ENCODE peak calls at places on chromosome 6, in ten cellular contexts. One of them, this sample, is unnamed.

GRCh38 chr6:107098436-107099307 is 16.6 kb downstream of the BEND3 start:
- DNase-seq in bronchial epithelial cell: no peak
- DNase-seq in ovary: no peak
- DNase-seq in AG10803: no peak
- DNase-seq in fibroblast of mammary gland: no peak
- DNase-seq in lung: no peak
- DNase-seq in cardiac muscle cell: peak; percentile 28
- DNase-seq in astrocyte of the spinal cord: no peak
- DNase-seq in A549: no peak
- DNase-seq in right atrium auricular region: no peak
- DNase-seq in this sample: peak; percentile 32

GRCh38 chr6:161137839-161138544 is 135.9 kb downstream of the AGPAT4 start:
- DNase-seq in ovary: no peak
- DNase-seq in cardiac muscle cell: no peak
- DNase-seq in A549: no peak
- DNase-seq in bronchial epithelial cell: peak; percentile 97
- DNase-seq in astrocyte of the spinal cord: peak; percentile 32
- DNase-seq in fibroblast of mammary gland: peak; percentile 73
- DNase-seq in AG10803: peak; percentile 12
- DNase-seq in right atrium auricular region: peak; percentile 21
- DNase-seq in lung: no peak
- DNase-seq in this sample: peak; percentile 17

GRCh38 chr6:117615981-117616961 is 14.0 kb upstream of the GOPC start:
- DNase-seq in fibroblast of mammary gland: no peak
- DNase-seq in bronchial epithelial cell: no peak
- DNase-seq in right atrium auricular region: no peak
- DNase-seq in lung: no peak
- DNase-seq in AG10803: peak; percentile 68
- DNase-seq in cardiac muscle cell: no peak
- DNase-seq in astrocyte of the spinal cord: peak; percentile 85
- DNase-seq in A549: no peak
- DNase-seq in ovary: no peak
- DNase-seq in this sample: peak; percentile 77

GRCh38 chr6:108174371-108175175 is 8.8 kb downstream of the NR2E1 start:
- DNase-seq in A549: no peak
- DNase-seq in right atrium auricular region: no peak
- DNase-seq in AG10803: peak; percentile 25
- DNase-seq in cardiac muscle cell: peak; percentile 84
- DNase-seq in fibroblast of mammary gland: peak; percentile 26
- DNase-seq in lung: no peak
- DNase-seq in ovary: no peak
- DNase-seq in astrocyte of the spinal cord: peak; percentile 36
- DNase-seq in bronchial epithelial cell: peak; percentile 29
- DNase-seq in this sample: peak; percentile 52

GRCh38 chr6:13946506-13946905 is 21.8 kb downstream of the RNF182 start:
- DNase-seq in right atrium auricular region: no peak
- DNase-seq in A549: no peak
- DNase-seq in bronchial epithelial cell: no peak
- DNase-seq in ovary: no peak
- DNase-seq in lung: no peak
- DNase-seq in cardiac muscle cell: no peak
- DNase-seq in fibroblast of mammary gland: no peak
- DNase-seq in AG10803: no peak
- DNase-seq in astrocyte of the spinal cord: no peak
- DNase-seq in this sample: no peak

GRCh38 chr6:165218816-165219215 is 90.6 kb downstream of the C6orf118 start:
- DNase-seq in fibroblast of mammary gland: peak; percentile 86
- DNase-seq in lung: no peak
- DNase-seq in AG10803: peak; percentile 65
- DNase-seq in A549: no peak
- DNase-seq in cardiac muscle cell: no peak
- DNase-seq in bronchial epithelial cell: peak; percentile 77
- DNase-seq in right atrium auricular region: no peak
- DNase-seq in astrocyte of the spinal cord: no peak
- DNase-seq in ovary: no peak
- DNase-seq in this sample: peak; percentile 5

GRCh38 chr6:56595490-56596122 is 47.1 kb downstream of the DST start:
- DNase-seq in bronchial epithelial cell: peak; percentile 65
- DNase-seq in A549: peak; percentile 5
- DNase-seq in AG10803: peak; percentile 68
- DNase-seq in ovary: peak; percentile 40
- DNase-seq in fibroblast of mammary gland: peak; percentile 63
- DNase-seq in lung: no peak
- DNase-seq in cardiac muscle cell: peak; percentile 60
- DNase-seq in right atrium auricular region: no peak
- DNase-seq in astrocyte of the spinal cord: peak; percentile 46
- DNase-seq in this sample: peak; percentile 58

GRCh38 chr6:113076116-113076515 is 729.0 kb downstream of the RFPL4B start:
- DNase-seq in astrocyte of the spinal cord: no peak
- DNase-seq in lung: no peak
- DNase-seq in fibroblast of mammary gland: no peak
- DNase-seq in right atrium auricular region: no peak
- DNase-seq in A549: no peak
- DNase-seq in ovary: no peak
- DNase-seq in AG10803: peak; percentile 57
- DNase-seq in cardiac muscle cell: no peak
- DNase-seq in bronchial epithelial cell: no peak
- DNase-seq in this sample: no peak

GRCh38 chr6:15299430-15300131 is 53.7 kb downstream of the JARID2 start:
- DNase-seq in AG10803: no peak
- DNase-seq in fibroblast of mammary gland: no peak
- DNase-seq in ovary: no peak
- DNase-seq in astrocyte of the spinal cord: no peak
- DNase-seq in lung: no peak
- DNase-seq in right atrium auricular region: peak; percentile 78
- DNase-seq in bronchial epithelial cell: no peak
- DNase-seq in A549: no peak
- DNase-seq in cardiac muscle cell: no peak
- DNase-seq in this sample: peak; percentile 49

GRCh38 chr6:71134929-71135642 is 153.5 kb upstream of the OGFRL1 start:
- DNase-seq in astrocyte of the spinal cord: no peak
- DNase-seq in ovary: no peak
- DNase-seq in bronchial epithelial cell: no peak
- DNase-seq in AG10803: no peak
- DNase-seq in lung: no peak
- DNase-seq in cardiac muscle cell: no peak
- DNase-seq in fibroblast of mammary gland: no peak
- DNase-seq in A549: no peak
- DNase-seq in right atrium auricular region: no peak
- DNase-seq in this sample: peak; percentile 21

GRCh38 chr6:139161169-139161568 is 26.3 kb downstream of the HECA start:
- DNase-seq in AG10803: peak; percentile 58
- DNase-seq in ovary: no peak
- DNase-seq in astrocyte of the spinal cord: peak; percentile 75
- DNase-seq in right atrium auricular region: no peak
- DNase-seq in bronchial epithelial cell: peak; percentile 61
- DNase-seq in fibroblast of mammary gland: peak; percentile 61
- DNase-seq in cardiac muscle cell: no peak
- DNase-seq in A549: no peak
- DNase-seq in lung: peak; percentile 29
- DNase-seq in this sample: peak; percentile 38

GRCh38 chr6:163132050-163132750 is 282.3 kb upstream of the QKI start:
- DNase-seq in ovary: no peak
- DNase-seq in A549: no peak
- DNase-seq in lung: no peak
- DNase-seq in astrocyte of the spinal cord: peak; percentile 35
- DNase-seq in cardiac muscle cell: peak; percentile 27
- DNase-seq in fibroblast of mammary gland: peak; percentile 39
- DNase-seq in right atrium auricular region: no peak
- DNase-seq in bronchial epithelial cell: no peak
- DNase-seq in AG10803: no peak
- DNase-seq in this sample: peak; percentile 31

GRCh38 chr6:132789398-132789780 is 9.0 kb downstream of the SLC18B1 start:
- DNase-seq in ovary: no peak
- DNase-seq in cardiac muscle cell: no peak
- DNase-seq in lung: no peak
- DNase-seq in bronchial epithelial cell: no peak
- DNase-seq in AG10803: no peak
- DNase-seq in A549: no peak
- DNase-seq in astrocyte of the spinal cord: no peak
- DNase-seq in right atrium auricular region: no peak
- DNase-seq in fibroblast of mammary gland: no peak
- DNase-seq in this sample: no peak

DNA sequence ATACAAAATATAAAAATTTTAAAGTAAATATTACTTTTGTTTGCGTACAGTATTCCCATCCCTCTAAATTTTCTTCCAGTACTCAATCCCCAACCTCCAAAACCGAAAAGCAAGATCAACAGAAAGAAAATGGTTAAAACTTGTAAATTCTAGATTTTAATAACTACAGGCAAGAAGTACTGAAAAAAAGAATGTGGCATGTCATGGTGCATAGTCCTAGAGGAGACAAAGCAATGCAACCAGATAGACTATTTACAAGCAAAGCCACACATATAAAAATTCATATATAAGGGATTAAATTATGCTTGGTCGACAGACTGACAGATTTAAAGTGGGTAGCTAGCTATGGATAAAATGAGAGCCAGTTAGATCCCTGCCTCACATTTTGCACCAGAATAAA is 56.5 kb upstream of the HFE start:
- DNase-seq in right atrium auricular region: no peak
- DNase-seq in lung: no peak
- DNase-seq in AG10803: no peak
- DNase-seq in A549: no peak
- DNase-seq in astrocyte of the spinal cord: no peak
- DNase-seq in cardiac muscle cell: no peak
- DNase-seq in bronchial epithelial cell: no peak
- DNase-seq in ovary: no peak
- DNase-seq in fibroblast of mammary gland: peak; percentile 15
- DNase-seq in this sample: no peak
- H3K4me3 ChIP-seq in right atrium auricular region: no peak overlapping the region
- H3K4me3 ChIP-seq in lung: no peak overlapping the region
- H3K4me3 ChIP-seq in AG10803: no peak overlapping the region
- H3K4me3 ChIP-seq in A549: peak overlapping the region; percentile 56
- H3K4me3 ChIP-seq in astrocyte of the spinal cord: peak overlapping the region; percentile 67
- H3K4me3 ChIP-seq in cardiac muscle cell: peak overlapping the region; percentile 47
- H3K4me3 ChIP-seq in bronchial epithelial cell: no peak overlapping the region
- H3K4me3 ChIP-seq in ovary: no peak overlapping the region
- H3K4me3 ChIP-seq in fibroblast of mammary gland: peak overlapping the region; percentile 76
- H3K4me3 ChIP-seq in this sample: no peak overlapping the region

DNA sequence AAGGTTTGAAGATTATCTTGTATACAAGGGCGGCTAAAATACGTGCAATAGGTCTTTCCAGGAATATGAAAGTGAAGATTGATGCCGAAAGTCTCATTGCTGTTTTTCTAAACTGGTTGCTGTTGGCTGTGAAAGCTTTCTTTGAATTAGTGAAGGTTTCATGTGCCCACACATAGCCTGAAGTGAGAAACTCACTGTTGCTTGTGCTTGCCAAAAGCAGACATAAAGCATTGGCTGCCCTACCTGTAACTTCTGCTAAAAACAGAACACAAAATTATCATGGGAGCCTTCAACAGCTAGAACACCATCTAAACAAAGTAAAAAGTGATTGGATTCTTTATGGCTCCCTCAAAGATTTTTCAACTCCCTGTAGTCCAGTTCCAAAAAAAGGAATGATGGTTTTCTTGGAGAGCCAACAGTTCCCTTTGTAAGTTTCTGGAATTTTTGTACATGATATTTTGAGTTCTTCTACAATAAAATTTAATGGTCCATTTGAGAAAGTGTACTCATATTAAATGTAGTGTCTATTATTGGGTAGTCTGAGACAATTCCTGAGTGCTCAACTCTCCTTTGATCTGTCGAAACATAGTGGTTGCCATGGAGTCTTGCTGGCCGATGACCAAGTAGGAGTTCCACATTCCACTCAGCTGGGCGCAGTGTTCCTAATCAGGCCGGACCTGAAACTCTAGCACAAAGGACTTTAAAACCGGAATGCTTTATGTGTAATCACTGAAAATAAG is 68.5 kb downstream of the PLEKHG1 start:
- DNase-seq in fibroblast of mammary gland: peak; percentile 72
- DNase-seq in cardiac muscle cell: peak; percentile 93
- DNase-seq in bronchial epithelial cell: peak; percentile 94
- DNase-seq in astrocyte of the spinal cord: peak; percentile 90
- DNase-seq in lung: peak; percentile 92
- DNase-seq in ovary: peak; percentile 93
- DNase-seq in AG10803: peak; percentile 82
- DNase-seq in A549: peak; percentile 6
- DNase-seq in right atrium auricular region: peak; percentile 96
- DNase-seq in this sample: peak; percentile 97
- TF ChIP-seq CTCF in fibroblast of mammary gland: peak; percentile 13
- TF ChIP-seq CTCF in cardiac muscle cell: peak; percentile 43
- TF ChIP-seq CTCF in bronchial epithelial cell: peak; percentile 36
- TF ChIP-seq CTCF in astrocyte of the spinal cord: peak; percentile 38
- TF ChIP-seq CTCF in lung: no peak
- TF ChIP-seq CTCF in ovary: no peak
- TF ChIP-seq CTCF in AG10803: peak; percentile 49
- TF ChIP-seq CTCF in A549: no peak
- TF ChIP-seq CTCF in right atrium auricular region: peak; percentile 36
- TF ChIP-seq CTCF in this sample: peak; percentile 58

DNA sequence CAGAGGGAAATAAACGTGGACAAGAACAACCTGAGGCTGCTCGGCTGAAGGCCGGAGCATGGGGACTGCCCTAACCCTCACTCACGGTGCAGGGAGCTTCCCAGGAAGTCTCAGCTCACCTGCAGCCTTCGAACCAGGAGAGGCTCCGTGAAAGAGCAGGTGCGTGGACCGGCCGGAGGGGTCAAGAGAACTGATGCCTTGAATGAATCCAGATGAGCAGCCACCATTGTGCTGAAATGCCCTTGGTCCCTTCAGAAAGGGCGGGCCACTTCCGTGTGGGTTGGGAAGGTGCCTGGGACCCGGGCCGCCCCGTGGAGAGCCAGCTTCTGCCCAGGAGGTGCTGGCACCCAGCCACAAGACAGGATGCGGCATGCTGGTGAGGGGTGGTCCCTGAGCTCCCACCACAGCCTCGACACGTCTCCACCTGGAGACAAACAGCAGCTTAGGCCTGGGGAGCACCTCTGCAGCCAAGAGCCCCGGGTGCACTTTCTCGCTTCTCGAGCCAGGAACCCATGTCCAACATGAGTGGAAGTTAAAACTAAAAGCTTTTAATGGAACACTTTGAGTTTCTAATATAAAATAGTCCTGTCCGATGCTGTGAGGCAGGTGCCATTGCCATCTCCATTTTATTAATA is 83.5 kb downstream of the TTLL2 start:
- DNase-seq in fibroblast of mammary gland: no peak
- DNase-seq in A549: no peak
- DNase-seq in bronchial epithelial cell: no peak
- DNase-seq in right atrium auricular region: no peak
- DNase-seq in ovary: no peak
- DNase-seq in astrocyte of the spinal cord: no peak
- DNase-seq in cardiac muscle cell: no peak
- DNase-seq in lung: no peak
- DNase-seq in AG10803: no peak
- DNase-seq in this sample: no peak
- H3K4me3 ChIP-seq in fibroblast of mammary gland: no peak overlapping the region
- H3K4me3 ChIP-seq in A549: no peak overlapping the region
- H3K4me3 ChIP-seq in bronchial epithelial cell: no peak overlapping the region
- H3K4me3 ChIP-seq in right atrium auricular region: no peak overlapping the region
- H3K4me3 ChIP-seq in ovary: no peak overlapping the region
- H3K4me3 ChIP-seq in astrocyte of the spinal cord: no peak overlapping the region
- H3K4me3 ChIP-seq in cardiac muscle cell: no peak overlapping the region
- H3K4me3 ChIP-seq in lung: no peak overlapping the region
- H3K4me3 ChIP-seq in AG10803: no peak overlapping the region
- H3K4me3 ChIP-seq in this sample: no peak overlapping the region

DNA sequence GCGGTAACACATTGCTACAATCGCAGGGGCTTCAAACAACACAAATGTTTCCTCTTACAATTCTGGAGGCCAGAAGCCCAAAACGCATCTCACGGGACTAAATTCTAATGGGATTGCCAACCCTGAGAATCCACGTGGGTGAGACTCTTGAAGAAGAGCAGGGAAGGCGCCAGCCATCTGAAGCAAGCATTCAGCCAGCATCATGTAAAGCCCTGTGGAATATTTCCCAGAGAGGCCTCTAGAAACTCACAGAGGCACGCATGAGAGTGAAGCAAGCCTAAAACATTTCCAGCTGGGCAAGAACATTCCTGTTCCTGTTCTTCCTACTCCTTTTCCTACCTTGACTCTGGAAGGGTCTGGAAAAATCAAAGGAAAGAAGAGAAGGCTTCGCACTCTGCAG is 19.6 kb upstream of the FNDC1 start:
- DNase-seq in fibroblast of mammary gland: no peak
- DNase-seq in right atrium auricular region: no peak
- DNase-seq in lung: no peak
- DNase-seq in ovary: no peak
- DNase-seq in astrocyte of the spinal cord: no peak
- DNase-seq in A549: no peak
- DNase-seq in cardiac muscle cell: no peak
- DNase-seq in bronchial epithelial cell: no peak
- DNase-seq in AG10803: peak; percentile 91
- DNase-seq in this sample: no peak
- TF ChIP-seq CTCF in fibroblast of mammary gland: no peak
- TF ChIP-seq CTCF in right atrium auricular region: no peak
- TF ChIP-seq CTCF in lung: no peak
- TF ChIP-seq CTCF in ovary: no peak
- TF ChIP-seq CTCF in astrocyte of the spinal cord: no peak
- TF ChIP-seq CTCF in A549: no peak
- TF ChIP-seq CTCF in cardiac muscle cell: no peak
- TF ChIP-seq CTCF in bronchial epithelial cell: no peak
- TF ChIP-seq CTCF in AG10803: no peak
- TF ChIP-seq CTCF in this sample: no peak

This sample was measured in choroid plexus epithelial cell.